ENCODE peak calls at places on chromosomes 5 and 9, in ten cellular contexts. N is endothelial cell of umbilical vein, J is OCI-LY7, Y is hepatocyte, C is PC-3, W is HepG2, X is IMR-90, I is HCT116, K is fibroblast of lung, S is PC-9. G is an unnamed sample.

GRCh38 chr5:131581710-131582109 is 53.3 kb downstream of the RAPGEF6 start:
- DNase-seq in C (no peak), W (peak), J (no peak), N (no peak), K (no peak), Y (no peak), S (no peak), X (no peak), I (no peak), G (no peak)

GRCh38 chr5:35232124-35232523 is 1.8 kb upstream of the PRLR start:
- DNase-seq in W (no peak), K (no peak), I (no peak), J (no peak), Y (no peak), X (no peak), S (peak), C (no peak), N (no peak), G (no peak)

GRCh38 chr9:79944991-79945390 is 373.2 kb downstream of the TLE4 start:
- DNase-seq in W (no peak), I (no peak), X (no peak), S (no peak), N (no peak), C (no peak), Y (no peak), J (no peak), K (no peak), G (no peak)

GRCh38 chr5:87499478-87500410 is 87.0 kb upstream of the CCNH start:
- DNase-seq in N (no peak), X (no peak), C (peak), W (no peak), S (no peak), I (no peak), J (no peak), K (no peak), Y (no peak), G (no peak)

GRCh38 chr5:55568629-55569512 is 34.1 kb upstream of the PLPP1 start:
- DNase-seq in Y (no peak), W (no peak), C (no peak), K (no peak), I (no peak), J (no peak), X (no peak), S (no peak), N (no peak), G (no peak)

GRCh38 chr9:109536859-109537258 is 38.8 kb upstream of the PTPN3 start:
- DNase-seq in N (no peak), I (no peak), Y (no peak), J (no peak), S (no peak), C (no peak), K (no peak), W (no peak), X (no peak), G (no peak)

GRCh38 chr5:123422433-123423277 is 548 bp downstream of the CEP120 start:
- DNase-seq in W (peak), K (peak), S (no peak), Y (peak), X (peak), I (no peak), C (peak), J (peak), N (peak), G (peak)

GRCh38 chr5:34583167-34583566 is 73.0 kb upstream of the RAI14 start:
- DNase-seq in X (no peak), S (no peak), K (no peak), I (no peak), C (no peak), Y (no peak), W (no peak), N (peak), J (no peak), G (no peak)

GRCh38 chr9:81372628-81373191 is 316.6 kb downstream of the TLE1 start:
- DNase-seq in J (no peak), I (no peak), N (no peak), Y (no peak), W (no peak), K (no peak), S (no peak), X (no peak), C (no peak), G (peak)

GRCh38 chr5:175709276-175709781 is 51.5 kb downstream of the HRH2 start:
- DNase-seq in I (no peak), W (no peak), K (no peak), C (no peak), S (no peak), N (no peak), X (no peak), J (peak), Y (no peak), G (no peak)

GRCh38 chr9:4891674-4892073 is 93.4 kb upstream of the JAK2 start:
- DNase-seq in W (no peak), J (no peak), S (no peak), N (no peak), X (no peak), Y (no peak), I (no peak), K (no peak), C (peak), G (no peak)

GRCh38 chr5:32507738-32508434 is 63.3 kb upstream of the ZFR start:
- DNase-seq in W (no peak), J (no peak), S (no peak), X (peak), Y (no peak), N (peak), C (peak), I (no peak), K (peak), G (peak)

DNA sequence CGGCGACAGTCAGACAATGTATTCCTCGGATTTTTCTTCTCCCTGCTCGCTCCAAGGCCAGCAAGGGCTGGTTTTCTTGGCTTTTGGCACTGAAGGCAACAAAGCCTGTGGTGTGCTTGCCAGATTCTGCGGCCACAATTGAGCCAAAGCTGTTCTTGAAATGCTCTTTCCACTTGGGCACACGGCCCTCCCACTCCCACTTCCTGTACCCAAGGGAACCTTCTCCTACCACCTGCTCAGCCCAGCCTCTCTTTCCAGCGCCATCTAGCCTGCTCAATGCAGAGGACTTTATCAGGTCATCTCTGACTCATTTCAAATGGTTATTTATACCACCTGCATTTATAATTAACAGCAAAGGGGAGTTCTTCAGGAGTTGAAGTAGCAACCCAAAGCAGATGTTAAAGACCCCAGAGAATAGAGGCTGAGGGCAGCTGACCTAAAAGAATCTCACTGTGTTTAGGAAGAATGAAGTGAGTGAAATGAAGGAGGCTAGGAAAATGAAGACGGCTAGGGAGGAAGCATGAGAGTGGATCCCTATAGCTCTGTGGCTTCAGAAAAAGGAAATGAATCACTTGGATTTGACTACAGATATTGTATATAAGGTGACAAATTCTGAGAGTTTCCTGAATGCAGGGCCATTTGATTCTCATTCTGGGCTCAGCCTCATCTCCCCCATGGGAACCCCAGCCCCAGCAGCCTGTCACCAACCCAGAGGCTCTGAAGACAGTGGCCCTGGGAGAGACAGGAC is 439.0 kb downstream of the ENC1 start:
- DNase-seq in Y (peak), S (peak), W (no peak), X (peak), C (peak), N (peak), K (no peak), I (no peak), J (no peak), G (peak)
- TF ChIP-seq CTCF in Y (no peak), S (no peak), W (no peak), X (no peak), C (peak), N (no peak), K (no peak), I (no peak), J (no peak), G (no peak)

GRCh38 chr9:77019810-77020437 is 469 bp downstream of the FOXB2 start:
- DNase-seq in W (no peak), I (no peak), X (no peak), Y (no peak), J (no peak), K (no peak), S (no peak), N (no peak), C (no peak), G (peak)

GRCh38 chr9:77021289-77021927 is 2.0 kb downstream of the FOXB2 start:
- DNase-seq in I (no peak), J (no peak), Y (no peak), X (no peak), K (peak), S (no peak), C (no peak), W (no peak), N (peak), G (peak)

GRCh38 chr9:77021928-77022782 is 2.7 kb downstream of the FOXB2 start:
- DNase-seq in N (no peak), X (no peak), I (no peak), Y (no peak), W (no peak), S (no peak), C (no peak), K (no peak), J (no peak), G (peak)

GRCh38 chr9:77019010-77019809 is at the start of gene FOXB2:
- DNase-seq in K (no peak), Y (no peak), W (no peak), N (no peak), J (no peak), I (no peak), X (no peak), C (no peak), S (no peak), G (peak)

DNA sequence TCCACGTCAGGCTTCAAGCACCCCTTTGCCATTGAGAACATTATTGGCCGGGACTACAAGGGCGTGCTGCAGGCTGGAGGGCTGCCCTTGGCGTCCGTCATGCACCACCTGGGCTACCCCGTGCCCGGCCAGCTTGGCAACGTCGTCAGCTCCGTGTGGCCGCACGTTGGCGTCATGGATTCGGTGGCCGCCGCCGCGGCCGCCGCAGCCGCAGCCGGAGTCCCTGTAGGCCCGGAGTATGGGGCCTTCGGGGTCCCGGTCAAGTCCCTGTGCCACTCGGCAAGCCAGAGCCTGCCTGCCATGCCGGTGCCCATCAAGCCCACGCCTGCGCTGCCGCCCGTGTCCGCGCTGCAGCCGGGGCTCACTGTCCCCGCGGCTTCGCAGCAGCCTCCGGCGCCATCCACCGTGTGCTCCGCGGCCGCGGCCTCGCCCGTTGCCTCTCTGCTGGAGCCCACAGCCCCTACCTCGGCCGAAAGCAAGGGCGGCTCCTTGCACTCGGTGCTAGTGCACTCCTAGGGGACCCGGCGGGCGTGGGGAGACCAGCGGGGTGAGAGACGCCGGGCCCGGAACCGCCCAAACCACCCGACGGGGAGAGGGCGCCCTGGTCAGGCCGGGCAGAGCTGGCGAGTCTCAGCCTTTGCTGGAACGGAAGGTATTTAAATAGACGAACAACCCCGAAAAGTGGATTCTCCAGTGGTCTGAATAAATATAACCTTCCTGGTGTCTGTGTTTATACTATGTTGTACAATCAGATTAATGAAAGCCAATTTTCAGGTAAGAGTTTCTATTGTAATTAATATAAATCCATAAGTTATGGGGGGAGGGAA is 1.2 kb downstream of the FOXB2 start:
- DNase-seq in I (no peak), Y (no peak), S (no peak), K (no peak), W (no peak), J (no peak), N (no peak), X (no peak), C (no peak), G (peak)
- H3K4me2 ChIP-seq in I (no peak), Y (peak), S (no peak), K (no peak), W (no peak), J (no peak), N (no peak), X (no peak), C (no peak), G (no peak)

DNA sequence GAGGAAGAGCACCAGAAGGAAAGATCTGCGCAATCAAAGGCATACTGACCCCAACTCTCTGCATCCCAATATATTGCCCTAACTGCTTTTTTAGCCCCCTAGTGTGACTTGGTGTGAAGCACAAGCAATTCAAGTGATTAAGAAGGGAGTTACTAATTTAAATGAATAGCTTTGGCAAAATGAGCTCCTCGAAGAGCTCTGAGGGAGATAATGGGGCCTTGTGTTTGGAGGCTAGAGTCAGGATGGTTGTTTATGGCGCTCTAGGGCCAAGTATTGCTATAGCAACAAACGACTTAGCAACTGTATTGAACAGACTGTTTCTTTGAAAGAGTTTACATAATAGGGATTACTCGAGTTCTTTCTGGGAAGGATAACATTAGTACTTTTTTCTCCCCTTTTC is 11.5 kb upstream of the C5orf58 start:
- DNase-seq in S (no peak), Y (peak), N (peak), X (peak), C (no peak), K (peak), I (no peak), J (no peak), W (no peak), G (no peak)
- TF ChIP-seq CTCF in S (no peak), Y (no peak), N (no peak), X (no peak), C (no peak), K (no peak), I (peak), J (peak), W (no peak), G (peak)

GRCh38 chr5:151251001-151251551 is 1.9 kb upstream of the GM2A start:
- DNase-seq in S (no peak), X (no peak), I (no peak), K (no peak), C (no peak), N (no peak), J (peak), Y (no peak), W (peak), G (no peak)
- H3K4me2 ChIP-seq in S (no peak), X (no peak), I (no peak), K (no peak), C (no peak), N (no peak), J (peak), Y (no peak), W (peak), G (no peak)

GRCh38 chr9:2991292-2991691 is 147.4 kb upstream of the PUM3 start:
- DNase-seq in K (no peak), W (peak), S (no peak), J (no peak), N (no peak), I (no peak), Y (no peak), X (no peak), C (peak), G (no peak)
- TF ChIP-seq CTCF in K (no peak), W (no peak), S (peak), J (peak), N (no peak), I (peak), Y (no peak), X (peak), C (peak), G (no peak)

GRCh38 chr5:142800776-142801494 is 30.8 kb downstream of the ARHGAP26 start:
- DNase-seq in K (no peak), N (no peak), Y (no peak), X (no peak), I (no peak), C (no peak), S (no peak), W (no peak), J (peak), G (no peak)

GRCh38 chr5:142795246-142795645 is 25.1 kb downstream of the ARHGAP26 start:
- DNase-seq in C (no peak), J (peak), K (no peak), I (no peak), W (no peak), X (no peak), S (no peak), N (no peak), Y (no peak), G (no peak)

GRCh38 chr5:142797420-142797819 is 27.2 kb downstream of the ARHGAP26 start:
- DNase-seq in C (no peak), S (no peak), J (no peak), Y (no peak), X (no peak), I (no peak), N (no peak), W (no peak), K (no peak), G (no peak)

GRCh38 chr5:142796492-142797109 is 26.4 kb downstream of the ARHGAP26 start:
- DNase-seq in Y (peak), C (no peak), X (no peak), I (no peak), S (no peak), K (no peak), J (no peak), W (no peak), N (no peak), G (no peak)

GRCh38 chr5:142798099-142798768 is 28.1 kb downstream of the ARHGAP26 start:
- DNase-seq in N (no peak), K (no peak), Y (no peak), J (no peak), W (peak), S (no peak), C (no peak), I (no peak), X (no peak), G (no peak)
- H3K4me2 ChIP-seq in N (no peak), K (no peak), Y (no peak), J (no peak), W (no peak), S (no peak), C (no peak), I (no peak), X (no peak), G (no peak)

DNA sequence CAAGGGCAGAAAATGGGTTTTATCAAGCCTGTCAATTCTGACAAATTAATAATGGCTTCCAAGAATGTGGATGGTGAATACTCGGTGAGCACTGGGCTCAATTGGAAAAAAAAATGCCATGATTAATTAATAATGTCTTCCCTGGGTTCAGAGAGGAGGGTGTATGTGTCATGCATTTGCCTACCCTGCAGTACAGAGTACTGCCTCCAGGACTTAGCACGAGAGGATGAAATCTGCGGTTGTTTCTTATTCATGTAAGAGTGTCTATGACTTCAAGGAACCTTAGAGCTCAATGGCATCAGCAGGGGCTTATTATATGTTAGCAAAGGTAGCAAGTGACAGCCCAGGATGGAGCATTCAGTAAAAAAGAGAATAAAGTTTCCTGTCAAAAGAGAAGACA is 132.6 kb downstream of the GRIA1 start:
- DNase-seq in C (no peak), K (no peak), X (no peak), Y (no peak), S (no peak), N (no peak), I (no peak), J (no peak), W (no peak), G (no peak)
- TF ChIP-seq CTCF in C (no peak), K (no peak), X (no peak), Y (no peak), S (no peak), N (no peak), I (no peak), J (no peak), W (no peak), G (no peak)

DNA sequence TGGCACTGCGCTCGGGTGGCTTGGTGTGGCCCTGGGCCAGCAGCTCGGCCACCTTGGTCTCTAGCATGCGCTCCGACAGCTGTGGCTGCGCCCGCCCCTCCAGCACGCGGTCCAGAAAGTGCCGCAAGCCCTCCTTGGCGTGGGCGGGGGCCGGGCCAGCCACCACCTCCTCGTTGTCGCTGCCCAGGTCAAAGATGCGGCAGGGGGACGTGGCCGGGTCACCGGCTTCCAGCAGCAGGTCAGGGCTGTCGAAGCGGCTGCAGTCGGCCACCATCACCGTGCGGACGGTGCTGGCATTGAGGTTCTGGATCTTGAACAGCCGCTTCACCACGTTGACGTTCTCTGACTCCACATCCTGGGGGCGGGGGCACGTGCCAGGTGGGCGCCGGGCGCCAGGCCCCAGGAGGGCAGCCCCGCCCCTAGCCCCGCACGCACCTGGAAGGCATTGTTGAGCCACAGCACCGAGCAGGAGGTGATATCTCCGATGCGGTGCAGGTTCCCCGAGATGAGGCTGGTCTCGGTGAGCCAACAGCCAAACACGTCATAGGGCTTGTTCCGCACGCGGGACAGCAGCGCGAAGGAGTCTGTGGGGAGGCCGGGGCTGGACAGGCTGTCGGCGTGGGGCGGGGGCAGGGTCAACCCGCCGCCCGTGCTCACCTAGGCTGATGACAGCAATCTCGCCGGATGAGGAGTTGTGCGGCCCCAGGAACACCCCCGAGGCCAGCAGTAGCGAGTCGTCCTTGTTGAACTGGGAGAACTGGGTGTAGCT is 2.2 kb downstream of the FBXW5 start:
- DNase-seq in K (no peak), W (no peak), C (no peak), Y (no peak), I (no peak), N (no peak), S (no peak), J (no peak), X (no peak), G (peak)
- H3K4me2 ChIP-seq in K (peak), W (peak), C (peak), Y (peak), I (peak), N (no peak), S (peak), J (no peak), X (no peak), G (no peak)

G was measured in osteoblast.